ENCODE peak calls at places on chromosomes 4 and X, in eight cellular contexts. A, E, N, U, V, J, F and Y are unnamed samples.
A peak's percentile ranks its signal among the peaks of the same experiment; 100 is the strongest.

GRCh38 chr4:188218392-188218791 is 79.2 kb downstream of the TRIML1 start:
- DNase-seq in A (no peak), F (no peak), U (no peak), E (no peak), J (no peak), N (no peak), V (no peak), Y (no peak)

GRCh38 chr4:122716825-122717448 is 15.6 kb upstream of the BBS12 start:
- DNase-seq in V (peak; percentile 72), F (peak; percentile 76), A (peak; percentile 88), E (peak; percentile 81), U (no peak), N (peak; percentile 61), J (peak; percentile 69), Y (no peak)

GRCh38 chr4:1511441-1512041 is 105.3 kb upstream of the NKX1-1 start:
- DNase-seq in N (peak; percentile 78), E (no peak), A (peak; percentile 8), F (peak; percentile 20), V (no peak), J (no peak), U (no peak), Y (no peak)

GRCh38 chrX:133516691-133517090 is 101.4 kb upstream of the GPC4 start:
- DNase-seq in N (no peak), U (no peak), V (no peak), E (no peak), F (no peak), J (no peak), A (no peak), Y (no peak)

GRCh38 chrX:100696699-100697351 is 35.1 kb downstream of the SYTL4 start:
- DNase-seq in J (no peak), F (no peak), U (no peak), N (no peak), V (no peak), E (no peak), A (no peak), Y (no peak)

GRCh38 chr4:184473515-184474260 is 662 bp downstream of the IRF2 start:
- DNase-seq in E (peak; percentile 42), V (peak; percentile 58), U (no peak), N (peak; percentile 21), A (peak; percentile 61), F (peak; percentile 16), J (no peak), Y (no peak)

GRCh38 chrX:10119399-10119990 is 37.3 kb upstream of the CLCN4 start:
- DNase-seq in E (peak; percentile 74), N (peak; percentile 92), U (peak; percentile 82), J (no peak), A (peak; percentile 77), V (peak; percentile 64), F (peak; percentile 73), Y (peak; percentile 55)

GRCh38 chr4:35100932-35101331 is 1143.4 kb downstream of the ARAP2 start:
- DNase-seq in A (no peak), N (no peak), V (no peak), U (no peak), J (no peak), E (no peak), F (no peak), Y (no peak)

GRCh38 chrX:40245411-40246140 is 147.8 kb upstream of the BCOR start:
- DNase-seq in E (no peak), A (peak; percentile 19), F (no peak), V (peak; percentile 54), N (no peak), U (no peak), J (no peak), Y (no peak)

GRCh38 chr4:82282875-82283274 is 90.9 kb downstream of the HNRNPD start:
- DNase-seq in J (no peak), V (no peak), A (no peak), E (no peak), F (no peak), N (no peak), U (no peak), Y (no peak)

GRCh38 chr4:79977131-79977840 is 95.7 kb downstream of the ANTXR2 start:
- DNase-seq in A (peak; percentile 2), N (no peak), U (no peak), F (no peak), E (no peak), V (no peak), J (no peak), Y (no peak)

GRCh38 chr4:40553995-40554394 is 75.7 kb downstream of the RBM47 start:
- DNase-seq in E (no peak), A (no peak), N (no peak), J (no peak), U (no peak), F (no peak), V (no peak), Y (no peak)

GRCh38 chrX:113947548-113947947 is 636.3 kb upstream of the HTR2C start:
- DNase-seq in U (no peak), F (no peak), N (peak; percentile 1), V (no peak), E (peak; percentile 6), A (peak; percentile 0), J (no peak), Y (no peak)

GRCh38 chrX:47574609-47575325 is 7.5 kb upstream of the TIMP1 start:
- DNase-seq in V (no peak), N (no peak), E (no peak), A (peak; percentile 30), U (no peak), J (no peak), F (no peak), Y (no peak)

GRCh38 chr4:150302553-150302952 is 224.3 kb downstream of the DCLK2 start:
- DNase-seq in U (peak; percentile 93), F (peak; percentile 86), N (peak; percentile 64), E (peak; percentile 85), V (no peak), A (peak; percentile 97), J (no peak), Y (peak; percentile 92)

GRCh38 chrX:45843518-45843917 is 642.8 kb upstream of the DIPK2B start:
- DNase-seq in A (peak; percentile 33), F (peak; percentile 45), J (no peak), E (peak; percentile 27), N (peak; percentile 31), U (no peak), V (no peak), Y (no peak)

GRCh38 chr4:148808416-148808815 is 366.2 kb upstream of the NR3C2 start:
- DNase-seq in A (no peak), F (no peak), E (no peak), J (no peak), N (no peak), U (no peak), V (no peak), Y (no peak)

GRCh38 chr4:61204353-61204752 is 4.2 kb downstream of the ADGRL3 start:
- DNase-seq in E (peak; percentile 89), F (peak; percentile 86), J (no peak), V (no peak), N (no peak), U (no peak), A (peak; percentile 46), Y (no peak)

GRCh38 chrX:43644124-43644701 is 11.9 kb upstream of the MAOA start:
- DNase-seq in V (no peak), N (peak; percentile 43), A (peak; percentile 80), J (no peak), F (peak; percentile 75), E (peak; percentile 86), U (no peak), Y (no peak)

GRCh38 chrX:80139564-80139963 is 125.0 kb downstream of the TBX22 start:
- DNase-seq in F (no peak), E (no peak), N (no peak), A (no peak), J (no peak), V (no peak), U (no peak), Y (no peak)

GRCh38 chrX:105463483-105463882 is 243.0 kb upstream of the TEX13A start:
- DNase-seq in F (peak; percentile 23), E (peak; percentile 76), N (no peak), J (no peak), A (peak; percentile 33), V (no peak), U (no peak), Y (no peak)

GRCh38 chrX:54825716-54826428 is 18.3 kb downstream of the MAGED2 start:
- DNase-seq in A (no peak), F (peak; percentile 41), E (peak; percentile 66), N (peak; percentile 5), J (no peak), U (no peak), V (no peak), Y (no peak)

GRCh38 chrX:40380649-40381488 is 199.9 kb upstream of the ATP6AP2 start:
- DNase-seq in V (no peak), U (no peak), A (no peak), J (no peak), N (no peak), E (no peak), F (no peak), Y (no peak)

GRCh38 chr4:6582889-6583504 is 8.0 kb downstream of the MAN2B2 start:
- DNase-seq in V (no peak), F (peak; percentile 35), E (peak; percentile 38), N (peak; percentile 57), A (peak; percentile 57), J (no peak), U (no peak), Y (no peak)

GRCh38 chr4:82394896-82395295 is 21.1 kb upstream of the HNRNPD start:
- DNase-seq in U (no peak), N (no peak), F (peak; percentile 93), A (no peak), V (no peak), J (no peak), E (peak; percentile 99), Y (no peak)

GRCh38 chrX:31268359-31268758 is 196.5 kb upstream of the FTHL17 start:
- DNase-seq in E (no peak), F (no peak), J (no peak), A (no peak), V (no peak), N (no peak), U (no peak), Y (no peak)
- TF ChIP-seq CTCF in E (no peak), F (no peak), J (no peak), A (no peak), V (no peak), N (no peak), U (no peak), Y (peak; percentile 16)

GRCh38 chr4:133588306-133588705 is 439.2 kb downstream of the PCDH10 start:
- DNase-seq in E (peak; percentile 35), U (no peak), J (no peak), A (no peak), N (no peak), V (no peak), F (no peak), Y (no peak)
- H3K4me3 ChIP-seq in E (no peak overlapping the region), U (no peak overlapping the region), J (no peak overlapping the region), A (no peak overlapping the region), N (no peak overlapping the region), V (no peak overlapping the region), F (no peak overlapping the region), Y (no peak overlapping the region)

GRCh38 chr4:3747582-3747906 is 18.6 kb upstream of the ADRA2C start:
- DNase-seq in U (no peak), J (no peak), A (peak; percentile 20), N (no peak), F (no peak), V (no peak), E (no peak), Y (no peak)
- TF ChIP-seq CTCF in U (peak; percentile 25), J (peak; percentile 31), A (peak; percentile 16), N (no peak), F (no peak), V (no peak), E (no peak), Y (peak; percentile 42)

DNA sequence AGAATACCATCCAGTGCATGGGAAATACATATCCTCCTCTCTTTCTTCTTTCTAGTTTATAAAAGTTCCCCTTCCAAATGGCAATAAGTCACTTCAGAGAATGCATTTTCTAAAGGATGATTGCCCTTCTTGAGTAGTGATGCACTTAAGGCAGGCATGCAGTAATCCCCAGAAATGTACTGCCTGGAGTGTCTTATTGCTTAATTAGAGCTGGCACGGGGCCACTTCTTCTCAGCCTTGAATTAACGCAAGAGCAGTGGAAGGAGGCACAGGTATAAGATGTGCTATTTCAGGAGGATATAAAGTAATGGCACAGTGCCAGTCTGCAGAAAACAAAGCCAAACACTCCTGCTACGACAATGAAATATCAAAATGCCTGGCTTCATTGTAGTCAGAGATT is 371.4 kb upstream of the FAM241A start:
- DNase-seq in V (no peak), A (peak; percentile 7), E (peak; percentile 85), N (no peak), J (no peak), U (no peak), F (no peak), Y (no peak)
- H3K4me3 ChIP-seq in V (no peak overlapping the region), A (no peak overlapping the region), E (no peak overlapping the region), N (no peak overlapping the region), J (no peak overlapping the region), U (no peak overlapping the region), F (no peak overlapping the region), Y (no peak overlapping the region)